ENCODE peak calls at places on chromosomes 4 and X, in four cellular contexts. S is lower leg skin, B is neural progenitor cell, J is IMR-90. K is an unnamed sample.

GRCh38 chr4:55118397-55118796 is 7.0 kb downstream of the KDR start:
- DNase-seq in S (no peak), B (no peak), J (no peak), K (no peak)

GRCh38 chr4:112521123-112522116 is 5.4 kb upstream of the NEUROG2 start:
- DNase-seq in S (peak), B (peak), J (no peak), K (no peak)

GRCh38 chr4:27316176-27316575 is 455.5 kb downstream of the STIM2 start:
- DNase-seq in S (no peak), B (no peak), J (no peak), K (no peak)

GRCh38 chr4:52942936-52943335 is 80.8 kb downstream of the RASL11B start:
- DNase-seq in S (no peak), B (no peak), J (no peak), K (no peak)

GRCh38 chr4:176187610-176188009 is 7.8 kb downstream of the SPATA4 start:
- DNase-seq in S (no peak), B (no peak), J (peak), K (no peak)

GRCh38 chr4:114005569-114006442 is 26.4 kb upstream of the ARSJ start:
- DNase-seq in S (no peak), B (no peak), J (peak), K (no peak)

GRCh38 chr4:90317785-90318184 is 190.6 kb downstream of the CCSER1 start:
- DNase-seq in S (no peak), B (no peak), J (peak), K (no peak)

GRCh38 chrX:1554469-1555210 is 17.7 kb upstream of the P2RY8 start:
- DNase-seq in S (peak), B (no peak), J (no peak), K (no peak)

GRCh38 chr4:154421618-154422017 is 70.0 kb downstream of the DCHS2 start:
- DNase-seq in S (no peak), B (no peak), J (no peak), K (no peak)

GRCh38 chrX:68985135-68985725 is 156.4 kb downstream of the EFNB1 start:
- DNase-seq in S (no peak), B (no peak), J (no peak), K (no peak)
- TF ChIP-seq CTCF in S (no peak), B (no peak), J (no peak), K (no peak)

GRCh38 chr4:145773581-145774234 is 93.8 kb downstream of the C4orf51 start:
- DNase-seq in S (no peak), B (no peak), J (no peak), K (no peak)

GRCh38 chr4:145774473-145774872 is 94.5 kb downstream of the C4orf51 start:
- DNase-seq in S (no peak), B (no peak), J (no peak), K (no peak)

GRCh38 chr4:145772347-145772746 is 92.4 kb downstream of the C4orf51 start:
- DNase-seq in S (no peak), B (no peak), J (no peak), K (no peak)

GRCh38 chr4:145776208-145776607 is 96.3 kb downstream of the C4orf51 start:
- DNase-seq in S (no peak), B (no peak), J (no peak), K (no peak)

GRCh38 chr4:145775406-145775805 is 95.5 kb downstream of the C4orf51 start:
- DNase-seq in S (no peak), B (no peak), J (no peak), K (no peak)
- TF ChIP-seq CTCF in S (no peak), B (no peak), J (no peak), K (no peak)

GRCh38 chr4:24042094-24042493 is 152.2 kb upstream of the PPARGC1A start:
- DNase-seq in S (no peak), B (no peak), J (peak), K (no peak)
- TF ChIP-seq CTCF in S (no peak), B (no peak), J (no peak), K (no peak)

GRCh38 chr4:5784960-5785611 is 74.1 kb downstream of the EVC start:
- DNase-seq in S (peak), B (peak), J (no peak), K (no peak)
- TF ChIP-seq CTCF in S (no peak), B (no peak), J (no peak), K (no peak)

K was measured in omental fat pad.